ENCODE peak calls at places on chromosomes 4 and X, in four cellular contexts. One of them, this sample, is unnamed.

GRCh38 chr4:155678011-155678410 is 11.4 kb downstream of the GUCY1A1 start:
- DNase-seq in stomach: no peak
- DNase-seq in transverse colon: no peak
- DNase-seq in thyroid gland: no peak
- DNase-seq in this sample: no peak

GRCh38 chrX:102341867-102342266 is 94.9 kb downstream of the NXF2 start:
- DNase-seq in stomach: no peak
- DNase-seq in transverse colon: no peak
- DNase-seq in thyroid gland: no peak
- DNase-seq in this sample: no peak

GRCh38 chrX:45851434-45851991 is 650.8 kb upstream of the DIPK2B start:
- DNase-seq in stomach: peak
- DNase-seq in transverse colon: peak
- DNase-seq in thyroid gland: peak
- DNase-seq in this sample: peak

GRCh38 chr4:825969-826330 is at the start of gene CPLX1:
- DNase-seq in stomach: peak
- DNase-seq in transverse colon: peak
- DNase-seq in thyroid gland: peak
- DNase-seq in this sample: no peak

GRCh38 chr4:168575473-168575872 is 78.6 kb downstream of the PALLD start:
- DNase-seq in stomach: no peak
- DNase-seq in transverse colon: no peak
- DNase-seq in thyroid gland: no peak
- DNase-seq in this sample: no peak

GRCh38 chr4:33940281-33940680 is 2304.0 kb downstream of the ARAP2 start:
- DNase-seq in stomach: no peak
- DNase-seq in transverse colon: no peak
- DNase-seq in thyroid gland: no peak
- DNase-seq in this sample: no peak

GRCh38 chr4:85005865-85006377 is 39.4 kb upstream of the WDFY3 start:
- DNase-seq in stomach: no peak
- DNase-seq in transverse colon: no peak
- DNase-seq in thyroid gland: no peak
- DNase-seq in this sample: no peak

GRCh38 chr4:152166567-152166966 is 369.3 kb downstream of the FBXW7 start:
- DNase-seq in stomach: no peak
- DNase-seq in transverse colon: no peak
- DNase-seq in thyroid gland: no peak
- DNase-seq in this sample: no peak

GRCh38 chr4:176193126-176193525 is 2.3 kb downstream of the SPATA4 start:
- DNase-seq in stomach: no peak
- DNase-seq in transverse colon: no peak
- DNase-seq in thyroid gland: no peak
- DNase-seq in this sample: no peak

GRCh38 chr4:35516102-35516501 is 728.2 kb downstream of the ARAP2 start:
- DNase-seq in stomach: no peak
- DNase-seq in transverse colon: no peak
- DNase-seq in thyroid gland: no peak
- DNase-seq in this sample: no peak

GRCh38 chr4:87363552-87363951 is 27.4 kb downstream of the HSD17B11 start:
- DNase-seq in stomach: no peak
- DNase-seq in transverse colon: no peak
- DNase-seq in thyroid gland: no peak
- DNase-seq in this sample: no peak

GRCh38 chr4:40205259-40206198 is 8.7 kb downstream of the RHOH start:
- DNase-seq in stomach: no peak
- DNase-seq in transverse colon: peak
- DNase-seq in thyroid gland: no peak
- DNase-seq in this sample: no peak

GRCh38 chrX:153573999-153574398 is 24.9 kb downstream of the CCNQ start:
- DNase-seq in stomach: no peak
- DNase-seq in transverse colon: no peak
- DNase-seq in thyroid gland: no peak
- DNase-seq in this sample: no peak

GRCh38 chr4:177573487-177573886 is 131.2 kb upstream of the AGA start:
- DNase-seq in stomach: no peak
- DNase-seq in transverse colon: no peak
- DNase-seq in thyroid gland: no peak
- DNase-seq in this sample: no peak

GRCh38 chr4:113336556-113336955 is 287.1 kb downstream of the ANK2 start:
- DNase-seq in stomach: no peak
- DNase-seq in transverse colon: no peak
- DNase-seq in thyroid gland: no peak
- DNase-seq in this sample: no peak

GRCh38 chr4:168850016-168850415 is 160.0 kb downstream of the CBR4 start:
- DNase-seq in stomach: no peak
- DNase-seq in transverse colon: no peak
- DNase-seq in thyroid gland: no peak
- DNase-seq in this sample: no peak

GRCh38 chr4:146029147-146029546 is 90.5 kb upstream of the ZNF827 start:
- DNase-seq in stomach: no peak
- DNase-seq in transverse colon: no peak
- DNase-seq in thyroid gland: no peak
- DNase-seq in this sample: no peak

GRCh38 chr4:112348488-112349158 is 51.5 kb downstream of the ALPK1 start:
- DNase-seq in stomach: no peak
- DNase-seq in transverse colon: no peak
- DNase-seq in thyroid gland: peak
- DNase-seq in this sample: peak

GRCh38 chr4:183960912-183961569 is 55.9 kb downstream of the STOX2 start:
- DNase-seq in stomach: no peak
- DNase-seq in transverse colon: peak
- DNase-seq in thyroid gland: no peak
- DNase-seq in this sample: no peak

GRCh38 chr4:108168672-108169562 is at the start of gene LEF1:
- DNase-seq in stomach: peak
- DNase-seq in transverse colon: peak
- DNase-seq in thyroid gland: peak
- DNase-seq in this sample: no peak

GRCh38 chr4:128141866-128142265 is 80.8 kb downstream of the LARP1B start:
- DNase-seq in stomach: no peak
- DNase-seq in transverse colon: no peak
- DNase-seq in thyroid gland: no peak
- DNase-seq in this sample: no peak

GRCh38 chrX:153032397-153033118 is 23.7 kb upstream of the PNMA3 start:
- DNase-seq in stomach: peak
- DNase-seq in transverse colon: peak
- DNase-seq in thyroid gland: peak
- DNase-seq in this sample: peak

GRCh38 chr4:26150948-26151347 is 169.9 kb upstream of the RBPJ start:
- DNase-seq in stomach: no peak
- DNase-seq in transverse colon: no peak
- DNase-seq in thyroid gland: no peak
- DNase-seq in this sample: no peak

GRCh38 chr4:31086771-31087330 is 366.7 kb downstream of the PCDH7 start:
- DNase-seq in stomach: no peak
- DNase-seq in transverse colon: no peak
- DNase-seq in thyroid gland: no peak
- DNase-seq in this sample: no peak

GRCh38 chr4:110480031-110480549 is 4.1 kb downstream of the ENPEP start:
- DNase-seq in stomach: no peak
- DNase-seq in transverse colon: no peak
- DNase-seq in thyroid gland: no peak
- DNase-seq in this sample: no peak

GRCh38 chr4:110953898-110954297 is 331.0 kb upstream of the PITX2 start:
- DNase-seq in stomach: no peak
- DNase-seq in transverse colon: no peak
- DNase-seq in thyroid gland: no peak
- DNase-seq in this sample: no peak

GRCh38 chr4:65599335-65599734 is 71.0 kb downstream of the EPHA5 start:
- DNase-seq in stomach: no peak
- DNase-seq in transverse colon: no peak
- DNase-seq in thyroid gland: no peak
- DNase-seq in this sample: no peak

GRCh38 chrX:292900-293897 is 12.0 kb downstream of the PLCXD1 start:
- DNase-seq in stomach: peak
- DNase-seq in transverse colon: no peak
- DNase-seq in thyroid gland: no peak
- DNase-seq in this sample: peak

GRCh38 chr4:77818667-77819408 is at the start of gene CNOT6L:
- DNase-seq in stomach: peak
- DNase-seq in transverse colon: peak
- DNase-seq in thyroid gland: peak
- DNase-seq in this sample: peak

GRCh38 chr4:18582841-18583240 is 561.3 kb upstream of the LCORL start:
- DNase-seq in stomach: no peak
- DNase-seq in transverse colon: no peak
- DNase-seq in thyroid gland: no peak
- DNase-seq in this sample: no peak

GRCh38 chr4:100823066-100823992 is 305.5 kb upstream of the EMCN start:
- DNase-seq in stomach: no peak
- DNase-seq in transverse colon: no peak
- DNase-seq in thyroid gland: no peak
- DNase-seq in this sample: no peak

GRCh38 chrX:114272096-114272686 is 311.7 kb upstream of the HTR2C start:
- DNase-seq in stomach: no peak
- DNase-seq in transverse colon: no peak
- DNase-seq in thyroid gland: no peak
- DNase-seq in this sample: no peak

GRCh38 chr4:183407128-183407585 is 37.3 kb upstream of the CDKN2AIP start:
- DNase-seq in stomach: peak
- DNase-seq in transverse colon: peak
- DNase-seq in thyroid gland: peak
- DNase-seq in this sample: peak

GRCh38 chrX:138847930-138848329 is 136.4 kb upstream of the FGF13 start:
- DNase-seq in stomach: no peak
- DNase-seq in transverse colon: no peak
- DNase-seq in thyroid gland: no peak
- DNase-seq in this sample: no peak
- TF ChIP-seq CTCF in stomach: no peak
- TF ChIP-seq CTCF in transverse colon: no peak
- TF ChIP-seq CTCF in thyroid gland: no peak
- TF ChIP-seq CTCF in this sample: no peak

DNA sequence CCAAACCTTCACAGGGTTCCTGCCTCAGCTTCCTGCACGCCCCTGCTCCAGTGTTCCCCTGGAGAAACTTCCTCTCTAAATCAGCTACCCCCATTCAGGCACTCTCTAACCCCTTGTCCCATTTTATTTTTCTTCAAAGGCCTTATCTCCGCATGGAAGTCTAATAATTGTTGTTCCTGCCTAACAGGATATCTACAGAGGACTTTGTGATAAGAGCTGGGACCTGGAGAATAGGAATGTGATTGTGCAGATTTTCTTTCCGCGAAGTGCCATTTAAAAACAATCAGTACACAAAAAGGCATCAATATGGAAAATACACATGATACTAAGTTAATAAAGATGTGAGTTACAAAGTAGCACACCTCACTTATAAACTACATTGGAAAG is 32.6 kb downstream of the LDB2 start:
- DNase-seq in stomach: no peak
- DNase-seq in transverse colon: no peak
- DNase-seq in thyroid gland: no peak
- DNase-seq in this sample: no peak
- TF ChIP-seq POLR2A in stomach: no peak
- TF ChIP-seq POLR2A in transverse colon: no peak
- TF ChIP-seq POLR2A in thyroid gland: no peak
- TF ChIP-seq POLR2A in this sample: no peak

DNA sequence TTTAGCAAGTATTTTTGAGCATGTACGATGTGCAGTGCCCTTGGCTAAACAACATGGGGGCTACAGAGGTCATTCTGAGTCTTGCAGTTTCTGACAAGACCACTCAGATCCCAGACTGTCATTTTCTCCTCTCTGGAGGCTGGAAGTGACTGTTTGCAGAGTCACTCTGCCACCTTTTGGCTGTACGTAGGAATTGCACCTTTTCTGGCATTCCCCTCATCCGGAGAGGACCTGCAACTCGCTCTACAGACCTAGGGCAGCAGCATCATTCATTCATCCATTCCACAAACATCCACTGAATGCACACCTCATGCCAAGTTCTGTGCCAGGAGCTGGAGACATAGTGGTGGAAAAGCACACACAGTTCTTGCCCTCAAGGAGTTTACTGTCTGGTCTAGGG is 160.4 kb upstream of the GPR101 start:
- DNase-seq in stomach: peak
- DNase-seq in transverse colon: no peak
- DNase-seq in thyroid gland: no peak
- DNase-seq in this sample: no peak
- TF ChIP-seq CTCF in stomach: no peak
- TF ChIP-seq CTCF in transverse colon: peak
- TF ChIP-seq CTCF in thyroid gland: no peak
- TF ChIP-seq CTCF in this sample: no peak

DNA sequence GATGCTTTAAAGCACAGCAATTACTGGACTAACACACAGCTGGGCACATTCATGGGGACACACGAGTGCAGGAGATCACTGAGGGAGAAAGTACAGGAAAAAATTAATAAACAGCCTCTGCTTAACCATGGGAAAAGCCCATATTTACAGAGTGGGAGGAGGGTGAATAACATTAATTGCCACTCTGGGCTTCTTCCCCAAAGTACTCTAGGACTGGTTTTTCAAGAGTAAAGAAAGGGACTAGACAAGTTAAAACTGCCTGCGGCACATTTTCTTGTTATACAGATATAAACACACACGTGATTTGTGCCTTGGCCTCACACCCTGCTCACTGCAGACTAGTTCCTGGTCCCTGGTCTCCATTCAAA is 179.7 kb upstream of the TET2 start:
- DNase-seq in stomach: no peak
- DNase-seq in transverse colon: peak
- DNase-seq in thyroid gland: peak
- DNase-seq in this sample: no peak
- TF ChIP-seq POLR2A in stomach: no peak
- TF ChIP-seq POLR2A in transverse colon: no peak
- TF ChIP-seq POLR2A in thyroid gland: no peak
- TF ChIP-seq POLR2A in this sample: no peak

DNA sequence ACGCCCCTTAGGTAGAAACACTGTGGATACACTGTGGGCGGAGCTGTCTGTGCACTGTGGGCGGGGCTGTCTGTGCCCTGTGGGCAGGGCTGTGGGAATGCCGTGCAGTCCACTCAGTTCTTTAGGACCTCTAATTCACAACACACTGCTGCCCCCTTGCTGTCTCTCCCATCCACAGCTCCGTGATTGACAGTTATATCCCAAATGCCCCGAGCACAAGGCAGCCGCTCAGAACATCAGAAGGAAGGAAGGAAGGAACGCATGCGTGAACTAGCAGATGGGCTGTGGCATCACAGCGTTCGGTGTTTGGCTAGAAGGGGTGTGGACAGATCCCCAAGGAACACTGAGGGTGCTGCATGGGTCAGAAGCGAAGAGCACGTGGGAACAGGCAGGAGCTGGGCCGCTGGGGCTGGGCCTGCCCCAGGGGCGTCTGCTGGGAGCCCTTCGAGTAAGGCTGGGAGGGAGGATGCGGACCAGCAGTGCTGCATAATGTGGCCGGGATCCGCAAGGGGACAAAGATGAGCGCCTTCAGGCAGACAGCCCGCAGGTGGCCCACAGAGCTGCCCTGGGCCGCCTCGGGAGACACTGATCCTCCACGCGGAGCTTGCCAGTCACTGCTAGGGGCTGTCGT is 29.8 kb downstream of the ACOX3 start:
- DNase-seq in stomach: peak
- DNase-seq in transverse colon: peak
- DNase-seq in thyroid gland: peak
- DNase-seq in this sample: no peak
- TF ChIP-seq CTCF in stomach: no peak
- TF ChIP-seq CTCF in transverse colon: no peak
- TF ChIP-seq CTCF in thyroid gland: no peak
- TF ChIP-seq CTCF in this sample: no peak

This sample was measured in lower leg skin.